ENCODE peak calls at places on chromosomes 4 and X, in four cellular contexts. A is endothelial cell of umbilical vein, Z is colonic mucosa, Q is K562. C is an unnamed sample. For H3K4me1, the result is how much of the 10 kb centered on the place peaks cover.

GRCh38 chr4:83613994-83614393 is 78.1 kb downstream of the GPAT3 start:
- DNase-seq in Z (no peak), Q (no peak), A (no peak), C (no peak)

GRCh38 chr4:127558088-127558487 is 74.7 kb upstream of the INTU start:
- DNase-seq in A (no peak), Q (no peak), Z (no peak), C (no peak)

GRCh38 chr4:112514449-112515277 is 1.3 kb downstream of the NEUROG2 start:
- DNase-seq in Z (no peak), A (no peak), Q (no peak), C (peak)

GRCh38 chr4:101977096-101977495 is 186.6 kb downstream of the BANK1 start:
- DNase-seq in A (peak), Z (no peak), Q (no peak), C (peak)

GRCh38 chrX:68647156-68647957 is at the start of gene STARD8:
- DNase-seq in Q (peak), A (peak), Z (no peak), C (peak)

GRCh38 chrX:130884627-130885026 is 18.4 kb downstream of the ENOX2 start:
- DNase-seq in Z (no peak), Q (no peak), A (no peak), C (no peak)

GRCh38 chr4:184548321-184548650 is 73.9 kb upstream of the IRF2 start:
- DNase-seq in Z (no peak), A (no peak), Q (no peak), C (no peak)

GRCh38 chr4:106775636-106776035 is 260.5 kb downstream of the DKK2 start:
- DNase-seq in A (no peak), Z (no peak), Q (no peak), C (no peak)

GRCh38 chr4:7938513-7939376 is 916 bp downstream of the AFAP1 start:
- DNase-seq in Z (no peak), A (peak), Q (no peak), C (peak)

GRCh38 chrX:106802388-106803275 is at the start of gene TBC1D8B:
- DNase-seq in Q (peak), A (peak), Z (peak), C (peak)

GRCh38 chrX:150655713-150656266 is 37.4 kb upstream of the MTMR1 start:
- DNase-seq in Z (no peak), Q (no peak), A (no peak), C (no peak)

GRCh38 chr4:1344696-1345095 is 2.3 kb upstream of the UVSSA start:
- DNase-seq in Q (no peak), Z (no peak), A (no peak), C (no peak)

GRCh38 chr4:113145519-113146291 is 96.3 kb downstream of the ANK2 start:
- DNase-seq in Z (no peak), A (no peak), Q (no peak), C (no peak)

GRCh38 chr4:29852537-29852936 is 867.6 kb upstream of the PCDH7 start:
- DNase-seq in Z (no peak), A (no peak), Q (no peak), C (no peak)

GRCh38 chr4:169664615-169665014 is 44.2 kb downstream of the CLCN3 start:
- DNase-seq in Z (no peak), A (peak), Q (no peak), C (peak)

GRCh38 chr4:180538384-180539052 is 1704.7 kb upstream of the TENM3 start:
- DNase-seq in Z (no peak), Q (no peak), A (no peak), C (no peak)

GRCh38 chrX:152915541-152916241 is 17.8 kb downstream of the ZNF185 start:
- DNase-seq in Q (peak), Z (no peak), A (peak), C (peak)

GRCh38 chr4:146969126-146969525 is 23.5 kb upstream of the TTC29 start:
- DNase-seq in Z (no peak), Q (no peak), A (no peak), C (no peak)

GRCh38 chr4:17961249-17961648 is 60.3 kb downstream of the LCORL start:
- DNase-seq in A (no peak), Q (no peak), Z (no peak), C (no peak)

GRCh38 chr4:116439330-116439729 is 646.0 kb downstream of the TRAM1L1 start:
- DNase-seq in Q (no peak), A (no peak), Z (no peak), C (no peak)

DNA sequence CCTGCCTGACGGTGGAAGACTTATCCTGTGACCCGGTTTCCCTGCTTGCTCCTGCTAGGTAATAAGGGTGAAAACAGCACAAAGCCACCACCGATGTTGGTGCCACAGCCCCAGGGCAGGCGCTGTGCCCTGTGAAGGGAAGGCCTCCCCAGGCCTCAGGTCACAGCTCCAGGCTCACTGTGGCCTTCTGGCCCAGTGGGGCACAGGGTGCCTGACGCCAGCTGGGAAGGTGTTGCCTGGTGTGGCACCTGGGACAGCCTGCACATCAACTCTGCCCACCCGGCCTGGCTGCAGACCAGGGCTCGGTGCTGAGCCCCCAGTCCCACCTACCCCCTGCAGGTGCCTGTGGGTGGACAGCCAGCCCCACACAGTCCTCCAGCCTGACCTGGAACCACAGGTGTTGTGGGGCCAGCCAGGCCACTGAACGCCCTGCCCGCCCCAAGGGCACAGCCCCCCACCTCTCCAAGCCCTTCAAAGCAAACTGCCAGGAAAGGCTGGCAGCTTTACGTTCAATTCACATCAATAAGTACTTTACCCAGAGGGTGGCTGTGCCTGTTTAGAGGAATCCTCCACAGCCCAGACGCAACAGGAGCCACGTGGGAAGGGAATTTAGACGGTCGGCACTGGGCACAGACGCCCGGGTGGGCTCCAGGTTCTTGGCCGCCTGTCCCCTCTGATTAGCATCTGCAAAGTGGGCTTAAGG is 54.3 kb downstream of the ZFYVE28 start:
- DNase-seq in Z (no peak), A (no peak), Q (no peak), C (no peak)
- H3K4me3 ChIP-seq in Z (peak), A (no peak), Q (peak), C (peak)

GRCh38 chr4:163662761-163663160 is 168.3 kb downstream of the TMA16 start:
- DNase-seq in Z (no peak), A (no peak), Q (no peak), C (no peak)
- H3K4me1 ChIP-seq in Z (under half), A (under half), Q (under half), C (under half)

GRCh38 chr4:36325499-36325898 is 44.1 kb downstream of the DTHD1 start:
- DNase-seq in A (no peak), Q (no peak), Z (no peak), C (no peak)
- H3K9ac ChIP-seq in A (no peak), Q (no peak), Z (no peak), C (no peak)

GRCh38 chrX:11351375-11352295 is 58.4 kb downstream of the AMELX start:
- DNase-seq in A (no peak), Z (peak), Q (no peak), C (no peak)

GRCh38 chrX:11352296-11352741 is 59.1 kb downstream of the AMELX start:
- DNase-seq in Q (no peak), A (no peak), Z (no peak), C (no peak)

GRCh38 chrX:11349020-11349419 is 55.8 kb downstream of the AMELX start:
- DNase-seq in Z (no peak), Q (no peak), A (no peak), C (no peak)

GRCh38 chrX:11346283-11346682 is 53.1 kb downstream of the AMELX start:
- DNase-seq in Z (no peak), A (no peak), Q (no peak), C (no peak)

GRCh38 chrX:11349661-11350337 is 56.6 kb downstream of the AMELX start:
- DNase-seq in Z (no peak), Q (no peak), A (no peak), C (peak)
- H3K4me3 ChIP-seq in Z (no peak), Q (no peak), A (no peak), C (peak)

GRCh38 chr4:151690164-151690856 is 70.5 kb downstream of the GATB start:
- DNase-seq in Z (no peak), Q (no peak), A (peak), C (peak)
- H3K4me1 ChIP-seq in Z (under half), Q (under half), A (under half), C (half or more)

GRCh38 chr4:3770323-3771166 is 4.4 kb downstream of the ADRA2C start:
- DNase-seq in Z (no peak), A (no peak), Q (no peak), C (no peak)

GRCh38 chr4:3772632-3773031 is 6.4 kb downstream of the ADRA2C start:
- DNase-seq in A (no peak), Z (no peak), Q (no peak), C (no peak)

GRCh38 chr4:3771167-3771809 is 5.1 kb downstream of the ADRA2C start:
- DNase-seq in Z (no peak), Q (no peak), A (no peak), C (no peak)

GRCh38 chr4:3773552-3774001 is 7.4 kb downstream of the ADRA2C start:
- DNase-seq in A (no peak), Z (no peak), Q (no peak), C (no peak)

GRCh38 chr4:3771932-3772495 is 5.8 kb downstream of the ADRA2C start:
- DNase-seq in A (no peak), Z (no peak), Q (no peak), C (no peak)
- H3K9ac ChIP-seq in A (no peak), Z (no peak), Q (no peak), C (no peak)

GRCh38 chr4:138114434-138114833 is 127.7 kb downstream of the SLC7A11 start:
- DNase-seq in Z (no peak), Q (no peak), A (peak), C (peak)
- H3K4me3 ChIP-seq in Z (no peak), Q (no peak), A (no peak), C (no peak)

GRCh38 chr4:61395754-61396153 is 195.6 kb downstream of the ADGRL3 start:
- DNase-seq in Q (no peak), Z (no peak), A (no peak), C (no peak)
- H3K4me1 ChIP-seq in Q (under half), Z (under half), A (under half), C (under half)

C was measured in adipocyte.